ENCODE peak calls at places on chromosome 21, in five cellular contexts. V is effector CD4-positive, alpha-beta T cell; H is epithelial cell of prostate; C is A172; Y is mucosa of gallbladder. Q is an unnamed sample.

GRCh38 chr21:45330075-45330781 is 42.5 kb upstream of the POFUT2 start:
- DNase-seq in V (no peak), H (no peak), C (peak), Y (peak), Q (no peak)

GRCh38 chr21:44425307-44425894 is 29.9 kb upstream of the LRRC3 start:
- DNase-seq in V (no peak), H (no peak), C (no peak), Y (no peak), Q (no peak)

GRCh38 chr21:26801524-26801923 is 43.7 kb downstream of the ADAMTS1 start:
- DNase-seq in V (no peak), H (no peak), C (no peak), Y (no peak), Q (no peak)

GRCh38 chr21:28923439-28923975 is 69.2 kb downstream of the LTN1 start:
- DNase-seq in V (no peak), H (no peak), C (no peak), Y (no peak), Q (no peak)

GRCh38 chr21:39030127-39030884 is 152.9 kb downstream of the PSMG1 start:
- DNase-seq in V (no peak), H (no peak), C (no peak), Y (no peak), Q (no peak)

GRCh38 chr21:19420607-19421006 is 1017.0 kb upstream of the TMPRSS15 start:
- DNase-seq in V (no peak), H (no peak), C (no peak), Y (no peak), Q (no peak)

GRCh38 chr21:28810826-28811524 is 181.7 kb downstream of the LTN1 start:
- DNase-seq in V (no peak), H (no peak), C (no peak), Y (no peak), Q (no peak)

GRCh38 chr21:26041441-26042180 is 129.0 kb downstream of the APP start:
- DNase-seq in V (no peak), H (no peak), C (peak), Y (no peak), Q (no peak)

GRCh38 chr21:32543975-32544374 is 41.3 kb downstream of the TCP10L start:
- DNase-seq in V (no peak), H (no peak), C (no peak), Y (no peak), Q (no peak)

GRCh38 chr21:41168391-41169257 is 664 bp downstream of the BACE2 start:
- DNase-seq in V (no peak), H (no peak), C (peak), Y (peak), Q (peak)

GRCh38 chr21:26170471-26171309 is at the start of gene APP:
- DNase-seq in V (peak), H (no peak), C (peak), Y (peak), Q (peak)

GRCh38 chr21:28699591-28700259 is 293.0 kb downstream of the LTN1 start:
- DNase-seq in V (no peak), H (peak), C (no peak), Y (no peak), Q (no peak)

GRCh38 chr21:41973427-41973831 is 19.6 kb upstream of the C2CD2 start:
- DNase-seq in V (no peak), H (no peak), C (no peak), Y (no peak), Q (peak)

GRCh38 chr21:35324372-35325220 is 275.5 kb upstream of the RUNX1 start:
- DNase-seq in V (no peak), H (no peak), C (peak), Y (peak), Q (no peak)

GRCh38 chr21:46226920-46227599 is 1.5 kb downstream of the LSS start:
- DNase-seq in V (no peak), H (no peak), C (no peak), Y (no peak), Q (no peak)

GRCh38 chr21:46634966-46635323 is 529 bp upstream of the PRMT2 start:
- DNase-seq in V (no peak), H (no peak), C (peak), Y (peak), Q (peak)

GRCh38 chr21:42836767-42837301 is 42.5 kb downstream of the WDR4 start:
- DNase-seq in V (no peak), H (no peak), C (no peak), Y (no peak), Q (peak)

GRCh38 chr21:16195896-16196443 is 466.2 kb downstream of the USP25 start:
- DNase-seq in V (no peak), H (no peak), C (peak), Y (no peak), Q (no peak)

GRCh38 chr21:39610705-39611104 is 2.0 kb upstream of the B3GALT5 start:
- DNase-seq in V (no peak), H (no peak), C (peak), Y (no peak), Q (peak)

GRCh38 chr21:45427331-45428271 is 22.6 kb downstream of the COL18A1 start:
- DNase-seq in V (no peak), H (peak), C (peak), Y (peak), Q (no peak)

GRCh38 chr21:33434770-33435360 is 31.7 kb downstream of the IFNGR2 start:
- DNase-seq in V (no peak), H (peak), C (peak), Y (no peak), Q (no peak)

GRCh38 chr21:31276663-31277062 is 67.4 kb downstream of the TIAM1 start:
- DNase-seq in V (no peak), H (no peak), C (no peak), Y (no peak), Q (no peak)

GRCh38 chr21:44059710-44060109 is 47.5 kb upstream of the PWP2 start:
- DNase-seq in V (no peak), H (no peak), C (no peak), Y (no peak), Q (no peak)

GRCh38 chr21:14585122-14585521 is 39.0 kb upstream of the SAMSN1 start:
- DNase-seq in V (no peak), H (no peak), C (no peak), Y (no peak), Q (no peak)

GRCh38 chr21:42777064-42777756 is 102.1 kb downstream of the WDR4 start:
- DNase-seq in V (no peak), H (no peak), C (no peak), Y (no peak), Q (no peak)

GRCh38 chr21:35646606-35647005 is 413.7 kb downstream of the SETD4 start:
- DNase-seq in V (no peak), H (no peak), C (no peak), Y (no peak), Q (no peak)

GRCh38 chr21:34201001-34201400 is 127.6 kb downstream of the MRPS6 start:
- DNase-seq in V (no peak), H (no peak), C (no peak), Y (no peak), Q (no peak)

GRCh38 chr21:42739061-42739931 is 85.9 kb downstream of the PDE9A start:
- DNase-seq in V (no peak), H (no peak), C (no peak), Y (no peak), Q (no peak)

GRCh38 chr21:44407493-44407892 is 47.8 kb upstream of the LRRC3 start:
- DNase-seq in V (no peak), H (no peak), C (no peak), Y (no peak), Q (no peak)

GRCh38 chr21:45599146-45599581 is 44.4 kb upstream of the PCBP3 start:
- DNase-seq in V (no peak), H (no peak), C (no peak), Y (no peak), Q (no peak)

GRCh38 chr21:35149698-35150097 is 100.6 kb upstream of the RUNX1 start:
- DNase-seq in V (no peak), H (peak), C (peak), Y (no peak), Q (no peak)

GRCh38 chr21:23887709-23888303 is 1719.5 kb downstream of the MRPL39 start:
- DNase-seq in V (no peak), H (no peak), C (no peak), Y (no peak), Q (no peak)

GRCh38 chr21:34858559-34858958 is 189.8 kb downstream of the CLIC6 start:
- DNase-seq in V (no peak), H (no peak), C (no peak), Y (no peak), Q (no peak)

GRCh38 chr21:41378849-41379248 is 17.0 kb downstream of the MX2 start:
- DNase-seq in V (no peak), H (no peak), C (no peak), Y (no peak), Q (no peak)

GRCh38 chr21:31576428-31576827 is 83.1 kb upstream of the SOD1 start:
- DNase-seq in V (no peak), H (no peak), C (peak), Y (no peak), Q (no peak)

GRCh38 chr21:43194303-43195130 is 25.7 kb downstream of the CRYAA start:
- DNase-seq in V (no peak), H (no peak), C (no peak), Y (no peak), Q (peak)

GRCh38 chr21:38699048-38699447 is 106.7 kb upstream of the ETS2 start:
- DNase-seq in V (no peak), H (no peak), C (no peak), Y (no peak), Q (no peak)